ENCODE peak calls at places on chromosomes 7 and 10, in eight cellular contexts. E is fibroblast of villous mesenchyme, R is esophagus muscularis mucosa, P is GM13977, S is left lung, W is testis, D is activated B cell treated with CpG ODN at 0.5 μM for 24 hours, C is OCI-LY7. M is an unnamed sample.

GRCh38 chr7:89837515-89837914 is 316.8 kb upstream of the STEAP1 start:
- DNase-seq in E (no peak), R (no peak), P (no peak), S (no peak), W (no peak), D (no peak), C (no peak), M (no peak)

GRCh38 chr7:147765301-147765700 is 825.3 kb upstream of the C7orf33 start:
- DNase-seq in E (no peak), R (no peak), P (no peak), S (no peak), W (no peak), D (no peak), C (no peak), M (no peak)

GRCh38 chr10:112303528-112303927 is 20.3 kb downstream of the TECTB start:
- DNase-seq in E (no peak), R (no peak), P (no peak), S (no peak), W (no peak), D (no peak), C (no peak), M (no peak)

GRCh38 chr10:128943111-128943510 is 523.9 kb upstream of the MGMT start:
- DNase-seq in E (no peak), R (no peak), P (no peak), S (no peak), W (no peak), D (no peak), C (no peak), M (no peak)

GRCh38 chr10:7409045-7409731 is 1.6 kb downstream of the SFMBT2 start:
- DNase-seq in E (peak), R (no peak), P (peak), S (no peak), W (peak), D (peak), C (peak), M (peak)

GRCh38 chr7:27697861-27698430 is 35.3 kb upstream of the HIBADH start:
- DNase-seq in E (peak), R (no peak), P (peak), S (no peak), W (no peak), D (no peak), C (peak), M (peak)

GRCh38 chr10:21242915-21243314 is 282.6 kb downstream of the SKIDA1 start:
- DNase-seq in E (no peak), R (no peak), P (no peak), S (no peak), W (no peak), D (no peak), C (no peak), M (no peak)

GRCh38 chr7:2162959-2163358 is 69.8 kb downstream of the MAD1L1 start:
- DNase-seq in E (peak), R (no peak), P (no peak), S (peak), W (no peak), D (no peak), C (no peak), M (no peak)

GRCh38 chr10:117499248-117500105 is 43.1 kb upstream of the EMX2 start:
- DNase-seq in E (no peak), R (no peak), P (no peak), S (no peak), W (no peak), D (no peak), C (no peak), M (no peak)

GRCh38 chr10:34811968-34812514 is 3.1 kb downstream of the PARD3 start:
- DNase-seq in E (peak), R (no peak), P (no peak), S (no peak), W (no peak), D (no peak), C (no peak), M (no peak)

GRCh38 chr10:119494224-119495060 is 48.1 kb downstream of the RGS10 start:
- DNase-seq in E (peak), R (no peak), P (no peak), S (no peak), W (no peak), D (no peak), C (no peak), M (no peak)

GRCh38 chr7:1943933-1944618 is 274.0 kb downstream of the ELFN1 start:
- DNase-seq in E (no peak), R (no peak), P (no peak), S (peak), W (no peak), D (no peak), C (no peak), M (no peak)

GRCh38 chr10:132961-133898 is 2.0 kb upstream of the ZMYND11 start:
- DNase-seq in E (peak), R (no peak), P (no peak), S (no peak), W (no peak), D (no peak), C (no peak), M (no peak)

GRCh38 chr10:6958254-6958653 is 378.2 kb upstream of the PRKCQ start:
- DNase-seq in E (no peak), R (no peak), P (no peak), S (no peak), W (no peak), D (no peak), C (peak), M (no peak)

GRCh38 chr7:150806454-150806853 is 5.9 kb downstream of the TMEM176A start:
- DNase-seq in E (no peak), R (no peak), P (no peak), S (no peak), W (no peak), D (no peak), C (no peak), M (no peak)
- TF ChIP-seq CTCF in E (no peak), R (no peak), P (no peak), S (no peak), W (no peak), D (no peak), C (no peak), M (no peak)

GRCh38 chr7:66493235-66494181 is 135.2 kb upstream of the KCTD7 start:
- DNase-seq in E (peak), R (peak), P (peak), S (peak), W (peak), D (peak), C (peak), M (peak)
- TF ChIP-seq CTCF in E (peak), R (peak), P (no peak), S (peak), W (peak), D (no peak), C (peak), M (no peak)

DNA sequence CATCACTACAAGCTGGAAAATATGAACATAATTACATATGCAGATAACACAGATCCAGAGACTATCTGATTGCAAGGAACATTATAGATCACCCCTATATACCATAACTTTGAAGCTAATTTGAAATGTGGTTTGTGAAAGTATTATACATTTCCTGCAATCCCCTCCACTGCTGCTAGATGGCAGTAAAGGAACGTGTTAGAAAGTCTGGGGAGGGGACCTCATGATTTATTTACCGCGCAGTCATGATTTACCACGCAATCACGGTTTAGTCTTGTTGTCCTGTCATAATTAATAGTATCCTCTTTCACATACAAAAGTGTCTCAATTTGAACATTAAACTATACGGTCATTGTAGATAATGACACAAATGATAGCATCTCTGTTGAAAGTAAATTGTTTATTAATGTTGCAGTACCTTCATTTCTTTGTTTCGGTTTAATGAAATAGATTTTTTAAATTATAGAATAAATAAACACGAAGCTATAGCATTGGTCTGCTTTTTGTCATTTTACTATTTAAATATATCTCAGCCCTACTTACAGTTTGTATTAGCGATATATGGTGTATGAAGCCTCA is 145.3 kb upstream of the PRSS1 start:
- DNase-seq in E (peak), R (no peak), P (peak), S (no peak), W (peak), D (no peak), C (peak), M (peak)
- TF ChIP-seq CTCF in E (peak), R (peak), P (peak), S (peak), W (peak), D (peak), C (peak), M (peak)

DNA sequence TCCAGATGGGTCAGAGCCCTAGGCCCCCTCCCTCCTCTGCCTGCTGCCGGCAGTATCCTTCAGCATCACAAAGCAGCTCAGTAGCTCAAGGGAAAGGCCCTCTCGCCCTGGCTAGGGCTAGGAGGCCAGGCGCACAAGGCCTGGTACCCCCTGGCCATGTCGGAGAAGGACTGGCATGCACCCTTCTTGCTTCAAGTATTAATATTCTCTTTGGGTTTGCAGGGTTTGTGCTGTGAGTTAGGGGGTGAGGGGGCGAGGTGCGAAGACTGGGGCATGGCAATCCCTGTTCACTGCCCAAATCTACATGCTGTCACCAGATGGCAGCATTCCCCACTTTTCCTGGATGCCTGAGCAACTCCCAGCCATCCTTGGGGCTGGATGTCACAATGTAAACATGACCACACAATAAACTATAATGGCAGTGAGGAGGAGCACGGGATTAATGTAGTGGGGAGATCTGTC is 105.2 kb downstream of the NEURL1 start:
- DNase-seq in E (peak), R (no peak), P (peak), S (no peak), W (peak), D (no peak), C (peak), M (peak)
- TF ChIP-seq CTCF in E (peak), R (peak), P (peak), S (peak), W (peak), D (no peak), C (peak), M (peak)

DNA sequence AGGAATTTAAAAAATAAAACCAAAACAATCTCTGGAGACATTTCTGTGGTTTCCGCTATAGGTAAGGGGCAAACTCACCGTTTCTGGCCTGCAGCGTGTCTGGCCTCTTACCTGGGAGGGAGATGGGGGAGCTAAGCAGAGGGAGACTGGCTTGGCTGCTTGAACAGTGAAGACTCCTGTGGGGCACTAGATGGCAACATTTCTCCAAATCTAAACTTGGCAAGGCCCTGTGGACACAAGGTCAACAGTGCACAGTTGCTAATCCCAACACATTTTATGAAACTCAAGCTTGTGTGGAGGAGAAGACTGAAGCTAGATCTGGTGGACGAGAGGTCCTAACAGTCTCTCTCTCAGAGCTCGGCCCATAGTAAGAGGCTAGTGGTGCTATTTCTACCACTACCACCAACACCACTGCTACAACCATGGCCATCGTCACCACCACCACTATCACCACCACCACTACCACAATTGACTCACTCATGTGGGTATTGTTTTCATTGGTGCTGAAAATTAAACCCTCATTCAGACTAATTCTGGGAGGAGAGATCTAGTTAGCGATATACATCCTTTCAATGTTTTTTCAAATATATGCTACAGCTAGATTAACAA is 28.4 kb upstream of the CDHR3 start:
- DNase-seq in E (peak), R (no peak), P (no peak), S (no peak), W (peak), D (no peak), C (peak), M (no peak)
- TF ChIP-seq CTCF in E (peak), R (peak), P (no peak), S (peak), W (peak), D (no peak), C (peak), M (no peak)